ENCODE peak calls at places on chromosome 14, in ten cellular contexts. C is lung, A is GM13977, N is GM12865, W is dorsolateral prefrontal cortex, S is PC-9, B is choroid plexus epithelial cell, K is CD14-positive monocyte, U is left ventricle myocardium inferior, Y is testis. M is an unnamed sample.

GRCh38 chr14:24108336-24108874 is 6.2 kb upstream of the DCAF11 start:
- DNase-seq in C (no peak), A (no peak), N (no peak), W (no peak), S (no peak), B (no peak), K (no peak), U (no peak), Y (no peak), M (no peak)

GRCh38 chr14:50800032-50800431 is 30.9 kb downstream of the NIN start:
- DNase-seq in C (no peak), A (no peak), N (no peak), W (no peak), S (no peak), B (no peak), K (no peak), U (no peak), Y (no peak), M (no peak)

GRCh38 chr14:93049867-93050331 is 65.8 kb downstream of the ITPK1 start:
- DNase-seq in C (no peak), A (no peak), N (no peak), W (no peak), S (no peak), B (peak; percentile 36), K (no peak), U (peak; percentile 16), Y (no peak), M (no peak)

GRCh38 chr14:68295316-68295816 is 475.8 kb downstream of the RAD51B start:
- DNase-seq in C (no peak), A (no peak), N (no peak), W (no peak), S (no peak), B (peak; percentile 51), K (no peak), U (peak; percentile 27), Y (peak; percentile 83), M (no peak)

GRCh38 chr14:29528889-29529288 is 398.8 kb downstream of the PRKD1 start:
- DNase-seq in C (no peak), A (no peak), N (peak; percentile 1), W (no peak), S (no peak), B (peak; percentile 19), K (no peak), U (no peak), Y (no peak), M (no peak)

GRCh38 chr14:64196668-64197411 is 97.3 kb downstream of the ESR2 start:
- DNase-seq in C (peak; percentile 62), A (peak; percentile 40), N (peak; percentile 65), W (peak; percentile 88), S (no peak), B (peak; percentile 63), K (no peak), U (peak; percentile 51), Y (peak; percentile 85), M (peak; percentile 81)

GRCh38 chr14:74348735-74349463 is 628 bp downstream of the VRTN start:
- DNase-seq in C (no peak), A (no peak), N (no peak), W (no peak), S (no peak), B (no peak), K (no peak), U (no peak), Y (no peak), M (no peak)

GRCh38 chr14:64253672-64254071 is 40.5 kb downstream of the ESR2 start:
- DNase-seq in C (no peak), A (no peak), N (no peak), W (no peak), S (no peak), B (peak; percentile 42), K (no peak), U (no peak), Y (no peak), M (no peak)

GRCh38 chr14:57390806-57391562 is 598 bp downstream of the NAA30 start:
- DNase-seq in C (no peak), A (peak; percentile 59), N (peak; percentile 56), W (peak; percentile 59), S (peak; percentile 34), B (peak; percentile 31), K (no peak), U (peak; percentile 25), Y (peak; percentile 38), M (peak; percentile 59)

GRCh38 chr14:95614335-95614734 is 71.9 kb upstream of the TCL1B start:
- DNase-seq in C (no peak), A (no peak), N (peak; percentile 67), W (no peak), S (no peak), B (no peak), K (no peak), U (no peak), Y (no peak), M (no peak)

GRCh38 chr14:55349565-55349964 is 62.1 kb downstream of the ATG14 start:
- DNase-seq in C (no peak), A (no peak), N (peak; percentile 42), W (no peak), S (no peak), B (no peak), K (no peak), U (no peak), Y (no peak), M (no peak)

GRCh38 chr14:60482743-60483142 is 3.1 kb downstream of the C14orf39 start:
- DNase-seq in C (no peak), A (no peak), N (no peak), W (no peak), S (no peak), B (peak; percentile 1), K (no peak), U (no peak), Y (no peak), M (no peak)

GRCh38 chr14:106822905-106823304 is 1296.5 kb downstream of the TMEM121 start:
- DNase-seq in C (no peak), A (no peak), N (peak; percentile 70), W (no peak), S (no peak), B (no peak), K (no peak), U (no peak), Y (no peak), M (no peak)

GRCh38 chr14:33792387-33793368 is 158.2 kb downstream of the EGLN3 start:
- DNase-seq in C (peak; percentile 75), A (peak; percentile 73), N (peak; percentile 76), W (peak; percentile 88), S (peak; percentile 61), B (peak; percentile 89), K (peak; percentile 50), U (peak; percentile 81), Y (peak; percentile 90), M (no peak)

GRCh38 chr14:70873627-70874026 is 33.6 kb upstream of the PCNX1 start:
- DNase-seq in C (no peak), A (no peak), N (peak; percentile 54), W (no peak), S (no peak), B (no peak), K (peak; percentile 43), U (no peak), Y (no peak), M (no peak)

GRCh38 chr14:91155626-91156089 is 41.8 kb downstream of the DGLUCY start:
- DNase-seq in C (no peak), A (no peak), N (no peak), W (no peak), S (no peak), B (no peak), K (no peak), U (no peak), Y (no peak), M (no peak)
- TF ChIP-seq CTCF in C (no peak), A (no peak), N (no peak), W (no peak), S (no peak), B (no peak), K (no peak), U (no peak), Y (no peak), M (no peak)

GRCh38 chr14:97298331-97298730 is 501.1 kb downstream of the VRK1 start:
- DNase-seq in C (no peak), A (no peak), N (no peak), W (no peak), S (no peak), B (no peak), K (no peak), U (no peak), Y (peak; percentile 54), M (no peak)
- TF ChIP-seq CTCF in C (no peak), A (no peak), N (peak; percentile 46), W (no peak), S (peak; percentile 15), B (no peak), K (no peak), U (no peak), Y (peak; percentile 45), M (no peak)

GRCh38 chr14:101958418-101959185 is 5.8 kb upstream of the DYNC1H1 start:
- DNase-seq in C (no peak), A (no peak), N (no peak), W (no peak), S (no peak), B (no peak), K (no peak), U (no peak), Y (no peak), M (no peak)

GRCh38 chr14:101961746-101962502 is 2.4 kb upstream of the DYNC1H1 start:
- DNase-seq in C (no peak), A (no peak), N (no peak), W (no peak), S (no peak), B (no peak), K (no peak), U (no peak), Y (no peak), M (no peak)

GRCh38 chr14:101961011-101961721 is 3.2 kb upstream of the DYNC1H1 start:
- DNase-seq in C (peak; percentile 77), A (peak; percentile 81), N (peak; percentile 88), W (peak; percentile 77), S (peak; percentile 90), B (peak; percentile 88), K (peak; percentile 71), U (peak; percentile 67), Y (peak; percentile 80), M (peak; percentile 85)

GRCh38 chr14:101959277-101959676 is 5.1 kb upstream of the DYNC1H1 start:
- DNase-seq in C (no peak), A (no peak), N (no peak), W (no peak), S (no peak), B (no peak), K (no peak), U (no peak), Y (no peak), M (no peak)

DNA sequence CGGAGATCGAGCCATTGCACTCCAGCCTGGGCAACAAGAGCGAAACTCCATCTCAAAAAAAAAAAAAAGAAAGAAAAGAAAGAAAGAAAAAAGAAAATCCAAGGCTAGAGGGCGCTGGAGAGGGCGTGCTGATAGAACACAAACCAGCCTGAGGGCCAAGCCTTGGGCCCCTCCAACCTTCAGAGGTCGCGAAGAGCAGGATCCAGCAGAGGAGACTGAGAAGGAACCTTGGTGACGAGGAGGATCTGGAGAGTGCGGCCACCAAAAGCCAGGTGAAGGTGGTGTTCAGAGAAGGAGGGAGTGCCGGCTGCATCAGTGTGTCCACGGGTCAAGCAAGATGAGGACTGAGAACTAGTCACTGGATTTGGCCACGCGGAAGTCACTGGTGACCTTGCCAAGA is 4.1 kb upstream of the DYNC1H1 start:
- DNase-seq in C (no peak), A (no peak), N (no peak), W (no peak), S (peak; percentile 20), B (no peak), K (no peak), U (no peak), Y (no peak), M (peak; percentile 43)
- TF ChIP-seq CTCF in C (no peak), A (peak; percentile 48), N (peak; percentile 39), W (no peak), S (peak; percentile 73), B (peak; percentile 69), K (no peak), U (peak; percentile 18), Y (peak; percentile 25), M (peak; percentile 33)

GRCh38 chr14:98786456-98786855 is 485.5 kb downstream of the BCL11B start:
- DNase-seq in C (no peak), A (no peak), N (no peak), W (no peak), S (no peak), B (no peak), K (no peak), U (no peak), Y (no peak), M (no peak)
- TF ChIP-seq CTCF in C (no peak), A (no peak), N (no peak), W (no peak), S (no peak), B (no peak), K (no peak), U (no peak), Y (no peak), M (no peak)